ENCODE peak calls at places on chromosomes 13 and 19, in four cellular contexts. J is astrocyte of the cerebellum, U is choroid plexus epithelial cell, P is heart left ventricle. B is an unnamed sample.

GRCh38 chr19:43316591-43317319 is 36.7 kb upstream of the CD177 start:
- DNase-seq in J (no peak), U (peak; percentile 34), P (no peak), B (peak; percentile 40)

GRCh38 chr13:23469901-23470525 is 36.5 kb upstream of the SACS start:
- DNase-seq in J (no peak), U (peak; percentile 39), P (no peak), B (peak; percentile 8)

GRCh38 chr13:35475960-35476943 is at the start of gene MAB21L1:
- DNase-seq in J (peak; percentile 36), U (peak; percentile 54), P (peak; percentile 46), B (peak; percentile 85)

GRCh38 chr13:95915102-95915501 is 138.1 kb downstream of the UGGT2 start:
- DNase-seq in J (no peak), U (no peak), P (no peak), B (no peak)

GRCh38 chr13:98142427-98143156 is at the start of gene FARP1:
- DNase-seq in J (no peak), U (peak; percentile 69), P (peak; percentile 84), B (peak; percentile 45)

GRCh38 chr19:52498571-52498970 is 28.9 kb upstream of the ZNF808 start:
- DNase-seq in J (no peak), U (no peak), P (no peak), B (no peak)

GRCh38 chr13:95301135-95301946 is at the start of gene ABCC4:
- DNase-seq in J (no peak), U (peak; percentile 59), P (peak; percentile 81), B (peak; percentile 62)

GRCh38 chr13:44117351-44117750 is 237.6 kb downstream of the LACC1 start:
- DNase-seq in J (peak; percentile 12), U (peak; percentile 50), P (no peak), B (no peak)

GRCh38 chr13:113837554-113838355 is 26.1 kb downstream of the GAS6 start:
- DNase-seq in J (peak; percentile 99), U (peak; percentile 99), P (peak; percentile 95), B (peak; percentile 99)

GRCh38 chr13:40370662-40371061 is 295.8 kb downstream of the FOXO1 start:
- DNase-seq in J (no peak), U (no peak), P (no peak), B (no peak)

GRCh38 chr13:101624981-101625380 is 172.5 kb downstream of the ITGBL1 start:
- DNase-seq in J (no peak), U (no peak), P (no peak), B (no peak)

GRCh38 chr13:31409678-31410356 is 210.0 kb downstream of the B3GLCT start:
- DNase-seq in J (peak; percentile 43), U (peak; percentile 57), P (no peak), B (peak; percentile 15)
- TF ChIP-seq CTCF in J (peak; percentile 19), U (peak; percentile 60), P (no peak), B (peak; percentile 27)

DNA sequence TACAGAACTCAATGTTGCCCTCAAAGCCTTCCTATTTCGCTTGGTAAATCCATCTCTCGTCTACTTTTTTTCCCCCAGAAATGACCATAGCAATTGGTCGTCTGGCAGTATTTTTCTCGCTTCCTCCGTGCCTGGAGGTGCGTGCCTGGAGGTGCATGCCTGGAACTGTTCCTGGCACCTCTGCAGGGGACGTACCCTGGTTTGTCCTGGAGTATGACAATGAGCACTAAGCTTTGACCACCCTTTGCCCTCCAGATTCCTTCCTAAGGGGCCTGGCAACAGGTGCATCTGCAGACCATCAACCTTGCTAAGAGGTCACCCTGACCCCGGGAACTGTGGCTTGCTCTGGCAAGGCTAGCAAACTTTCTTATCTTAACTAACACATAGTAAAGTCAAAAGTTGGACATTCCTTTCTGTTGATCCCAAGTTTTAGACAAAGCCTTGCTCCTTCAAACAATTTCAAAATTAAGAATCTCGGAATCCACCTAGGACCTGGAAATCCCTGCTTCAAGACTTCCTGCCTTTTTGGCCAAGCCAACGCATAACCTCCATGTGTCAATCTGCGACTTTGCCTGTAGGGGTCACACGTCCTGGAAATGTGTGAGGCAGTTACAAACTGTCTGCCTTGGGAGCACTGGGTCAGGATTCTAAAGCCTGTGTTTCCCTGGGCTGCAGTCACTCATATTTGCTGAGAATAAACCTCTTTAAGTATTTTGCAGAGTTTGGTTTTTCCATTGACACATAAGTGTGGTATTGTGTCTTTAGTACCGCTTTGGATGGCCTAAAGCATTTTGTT is 28.8 kb upstream of the TUBGCP3 start:
- DNase-seq in J (no peak), U (peak; percentile 61), P (no peak), B (peak; percentile 60)
- TF ChIP-seq CTCF in J (peak; percentile 67), U (peak; percentile 70), P (peak; percentile 46), B (peak; percentile 70)

DNA sequence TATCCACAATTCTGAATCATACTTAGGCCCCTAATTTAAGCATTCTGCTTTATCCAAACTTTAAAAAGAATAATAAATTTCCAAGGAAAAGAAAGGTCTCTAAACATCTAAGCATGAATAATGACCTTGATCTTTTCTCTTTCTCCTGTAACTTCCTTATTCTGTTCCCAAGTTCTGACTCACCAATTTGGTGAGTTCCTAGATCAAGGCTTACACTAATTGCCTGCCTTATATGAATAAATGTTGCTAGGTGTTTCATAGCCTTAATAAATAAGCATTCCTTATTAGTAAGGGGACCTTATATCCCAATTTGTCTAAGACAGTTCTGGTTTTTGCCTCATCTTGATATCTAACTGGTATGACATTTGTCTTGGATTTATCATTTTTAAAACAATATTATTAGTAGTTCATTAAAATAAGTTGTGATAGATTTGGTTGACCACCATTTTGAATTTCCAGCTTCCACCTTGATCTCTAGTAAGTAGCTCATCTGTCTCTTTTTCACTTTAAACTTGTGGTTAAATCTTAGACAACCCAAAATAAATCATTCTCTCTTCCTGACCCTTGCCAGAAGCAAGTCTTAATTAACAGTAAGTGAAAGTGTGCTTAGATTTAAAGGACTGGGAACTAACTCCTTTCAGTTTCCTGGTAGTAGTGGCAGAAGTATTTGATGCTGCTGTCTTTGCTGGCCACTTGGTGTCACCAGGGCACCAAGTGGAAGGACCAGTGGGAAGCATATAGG is 121.2 kb upstream of the MLNR start:
- DNase-seq in J (no peak), U (peak; percentile 47), P (no peak), B (peak; percentile 38)
- TF ChIP-seq CTCF in J (peak; percentile 41), U (peak; percentile 54), P (peak; percentile 58), B (peak; percentile 24)

DNA sequence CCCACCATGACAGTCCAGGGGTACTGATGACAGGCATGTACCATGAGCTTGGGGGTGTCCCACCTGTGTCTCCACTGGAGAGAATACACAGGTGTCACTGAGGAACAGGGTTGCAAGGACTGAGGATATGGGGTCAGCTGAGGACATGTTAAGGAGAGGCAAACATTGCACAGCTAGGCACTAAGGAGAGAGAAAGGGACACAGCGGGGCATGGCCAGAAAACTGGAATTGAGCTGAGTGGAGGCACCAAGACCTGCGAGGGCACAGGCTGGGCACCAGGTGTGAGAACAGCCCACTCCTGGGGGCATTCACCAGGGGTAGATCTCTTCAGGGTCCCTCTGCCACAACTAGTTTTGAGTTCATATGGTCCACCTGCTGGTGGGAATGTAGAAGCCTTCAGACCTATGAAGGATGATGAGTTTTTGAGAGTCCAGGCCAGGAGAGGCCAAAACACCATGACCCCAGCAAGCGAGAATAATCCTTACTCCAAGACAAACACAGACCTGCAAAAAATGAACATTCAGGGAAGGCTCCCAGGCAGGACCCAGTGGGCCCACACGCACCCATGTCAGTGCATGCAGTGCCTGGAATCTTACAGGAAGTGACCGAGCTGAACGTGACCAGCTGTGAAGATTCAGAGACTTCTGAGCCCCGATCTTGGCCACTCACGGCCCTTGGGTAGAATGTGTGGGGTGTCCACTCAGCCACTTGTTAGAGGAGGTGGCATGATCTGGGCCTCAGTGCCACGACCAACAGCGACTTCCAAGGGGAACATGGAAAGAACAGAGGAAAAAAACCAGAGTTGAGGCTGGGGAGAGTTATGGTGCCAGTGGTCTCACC is 1.4 kb upstream of the ZNF584 start:
- DNase-seq in J (no peak), U (peak; percentile 38), P (no peak), B (peak; percentile 28)
- TF ChIP-seq CTCF in J (peak; percentile 45), U (peak; percentile 59), P (no peak), B (peak; percentile 42)

GRCh38 chr19:4012092-4012974 is 4.8 kb downstream of the PIAS4 start:
- DNase-seq in J (no peak), U (no peak), P (no peak), B (no peak)

GRCh38 chr19:4007836-4008539 is 452 bp downstream of the PIAS4 start:
- DNase-seq in J (no peak), U (peak; percentile 30), P (no peak), B (no peak)

GRCh38 chr19:4009990-4010807 is 2.7 kb downstream of the PIAS4 start:
- DNase-seq in J (no peak), U (peak; percentile 53), P (no peak), B (no peak)

GRCh38 chr19:4010808-4011110 is 3.2 kb downstream of the PIAS4 start:
- DNase-seq in J (no peak), U (no peak), P (no peak), B (no peak)

DNA sequence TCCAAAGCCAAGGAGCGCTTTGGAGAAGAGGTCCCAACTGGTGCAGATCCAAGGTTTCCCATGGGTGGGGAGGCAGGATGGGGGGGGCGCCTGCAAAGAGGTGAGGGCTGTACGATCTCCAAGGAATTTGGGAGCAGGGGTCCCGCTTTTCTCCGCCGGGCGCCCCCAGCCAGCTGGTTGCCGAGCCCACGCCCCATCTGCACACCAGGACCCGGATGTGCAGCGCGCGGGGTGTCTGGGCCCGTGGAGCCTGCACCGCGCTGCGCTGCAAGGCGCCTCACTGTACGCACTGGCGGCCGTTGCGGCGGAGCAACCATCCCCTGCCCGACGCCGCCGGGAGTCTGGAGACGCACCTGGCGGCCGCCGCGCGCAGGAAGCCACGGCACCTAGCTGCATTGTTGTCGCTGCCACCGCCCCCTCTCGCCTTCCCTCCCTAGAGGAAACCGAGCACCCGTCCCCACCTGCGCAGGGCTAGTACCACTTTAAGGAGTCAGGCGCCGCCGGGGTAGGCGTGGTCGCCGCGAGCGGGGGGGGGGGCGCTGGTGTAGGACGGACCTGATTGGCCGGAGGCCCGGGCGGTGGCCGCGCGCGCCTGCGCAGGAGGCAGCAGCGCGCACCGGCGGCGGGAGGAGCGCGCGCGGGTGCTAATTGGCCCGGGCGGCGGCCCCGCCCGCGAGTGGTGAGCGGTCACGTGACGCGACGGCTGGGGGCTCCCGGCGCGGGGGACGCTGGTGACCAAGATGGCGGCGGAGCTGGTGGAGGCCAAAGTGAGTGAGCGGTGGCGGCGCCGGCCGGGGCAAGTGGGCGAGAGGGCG is at the start of gene PIAS4:
- DNase-seq in J (peak; percentile 78), U (peak; percentile 95), P (peak; percentile 98), B (peak; percentile 87)
- TF ChIP-seq CTCF in J (no peak), U (no peak), P (no peak), B (no peak)

DNA sequence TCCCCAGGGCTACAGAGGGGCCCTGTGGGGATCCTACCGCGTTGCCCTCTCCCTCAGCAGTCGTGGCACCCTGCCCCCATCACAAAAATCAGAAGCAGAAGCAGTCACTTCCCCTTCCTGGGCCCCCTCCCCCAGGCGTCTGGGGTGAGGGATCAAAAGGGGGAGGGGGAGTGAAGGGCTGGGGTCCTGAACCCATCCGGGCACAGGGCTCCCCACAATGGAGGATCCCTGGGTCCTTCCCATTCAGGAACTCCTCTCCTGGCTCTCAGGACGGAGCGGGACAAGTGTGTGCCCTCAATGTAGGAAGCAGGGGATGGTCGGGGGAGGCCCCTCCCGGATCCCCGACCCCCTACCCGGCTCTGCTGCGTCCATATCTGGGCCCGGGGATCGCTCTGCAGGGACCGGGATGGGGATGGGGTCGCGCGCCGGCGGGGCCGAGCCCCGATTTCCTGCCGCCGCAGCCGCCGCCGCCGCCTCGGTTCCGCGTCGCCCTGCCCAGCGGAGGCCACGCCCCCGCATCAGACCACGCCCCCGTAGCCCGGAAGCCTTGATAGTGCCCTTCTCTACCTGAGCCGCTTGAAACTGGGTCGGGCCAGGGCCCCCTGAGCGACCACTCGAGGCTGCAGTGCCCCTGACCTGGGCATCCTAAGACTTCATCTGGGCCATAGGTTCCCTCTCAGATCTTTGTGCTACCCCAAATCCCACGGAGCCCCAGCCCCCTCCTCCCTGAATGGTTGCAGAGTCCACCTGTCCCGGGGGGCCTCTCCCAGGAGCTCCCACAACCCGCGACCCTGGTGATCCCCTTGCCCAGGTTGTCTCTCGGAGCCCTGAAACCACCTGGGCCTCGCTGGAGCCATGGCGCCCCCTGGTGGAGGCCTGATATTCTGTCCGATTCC is at the start of gene GMIP:
- DNase-seq in J (no peak), U (peak; percentile 49), P (peak; percentile 91), B (peak; percentile 32)
- TF ChIP-seq CTCF in J (peak; percentile 82), U (peak; percentile 89), P (peak; percentile 90), B (peak; percentile 79)

GRCh38 chr13:45353895-45354294 is 12.9 kb upstream of the TPT1 start:
- DNase-seq in J (no peak), U (no peak), P (no peak), B (no peak)
- TF ChIP-seq CTCF in J (no peak), U (no peak), P (no peak), B (no peak)